ENCODE peak calls at places on chromosome 14, in ten cellular contexts. P is neural crest cell; V is stomach; Q is OCI-LY7; M is activated CD4-positive, alpha-beta T cell treated with anti-CD3 and anti-CD28 coated beads, Interleukin-2, amount 10 ng/mL, durations not matched to agents 7 days and 5 days; T is AG20443; D is kidney; Y is foreskin melanocyte; I is choroid plexus epithelial cell; H is C1 segment of cervical spinal cord. K is an unnamed sample.

GRCh38 chr14:78902010-78902623 is 731.9 kb downstream of the NRXN3 start:
- DNase-seq in D (no peak), Y (peak), P (peak), I (peak), Q (peak), V (peak), H (no peak), M (peak), T (peak), K (peak)

GRCh38 chr14:30223385-30223785 is 295.7 kb upstream of the PRKD1 start:
- DNase-seq in D (peak), H (no peak), Y (no peak), V (peak), Q (no peak), I (peak), T (peak), P (no peak), M (no peak), K (peak)

GRCh38 chr14:68504861-68505260 is 288.0 kb downstream of the ZFP36L1 start:
- DNase-seq in D (no peak), T (no peak), M (no peak), V (no peak), Y (no peak), I (no peak), P (no peak), H (no peak), Q (no peak), K (no peak)

GRCh38 chr14:68442828-68443460 is 349.9 kb downstream of the ZFP36L1 start:
- DNase-seq in Q (no peak), T (peak), V (no peak), D (no peak), Y (peak), H (no peak), P (no peak), M (no peak), I (peak), K (no peak)

GRCh38 chr14:95290769-95291440 is 28.8 kb downstream of the CLMN start:
- DNase-seq in T (no peak), P (no peak), M (no peak), H (peak), Q (peak), D (peak), Y (no peak), I (no peak), V (peak), K (no peak)

GRCh38 chr14:102774391-102775153 is 2.7 kb upstream of the TRAF3 start:
- DNase-seq in M (peak), I (peak), T (peak), P (peak), H (peak), V (peak), Y (peak), Q (peak), D (peak), K (peak)

GRCh38 chr14:30991408-30991807 is 34.0 kb upstream of the AP4S1 start:
- DNase-seq in I (no peak), Q (no peak), D (no peak), M (no peak), Y (no peak), H (no peak), P (no peak), V (no peak), T (no peak), K (no peak)

GRCh38 chr14:49946320-49947141 is 53.6 kb downstream of the ARF6 start:
- DNase-seq in Y (no peak), M (peak), H (peak), T (peak), Q (peak), D (no peak), I (peak), V (peak), P (no peak), K (no peak)

GRCh38 chr14:63890553-63890952 is 37.7 kb downstream of the SYNE2 start:
- DNase-seq in Q (no peak), Y (no peak), I (no peak), P (no peak), D (no peak), V (no peak), H (no peak), M (no peak), T (no peak), K (no peak)

GRCh38 chr14:21109377-21110260 is 8.8 kb downstream of the TMEM253 start:
- DNase-seq in P (no peak), Q (no peak), V (no peak), T (no peak), D (no peak), M (no peak), I (no peak), H (no peak), Y (no peak), K (no peak)

GRCh38 chr14:52400846-52401245 is 86.7 kb downstream of the PTGER2 start:
- DNase-seq in D (no peak), V (no peak), Q (no peak), T (no peak), H (no peak), M (peak), I (no peak), Y (no peak), P (no peak), K (peak)

GRCh38 chr14:61034416-61035100 is 53.5 kb downstream of the SLC38A6 start:
- DNase-seq in I (peak), D (no peak), H (peak), P (no peak), Y (no peak), Q (peak), V (no peak), M (no peak), T (no peak), K (peak)

GRCh38 chr14:68249534-68250517 is 430.2 kb downstream of the RAD51B start:
- DNase-seq in I (peak), Q (no peak), M (no peak), Y (no peak), T (peak), P (no peak), D (no peak), V (no peak), H (no peak), K (no peak)

GRCh38 chr14:94113073-94113472 is 2.5 kb downstream of the IFI27 start:
- DNase-seq in I (no peak), Q (no peak), H (no peak), V (peak), T (no peak), P (no peak), M (no peak), D (no peak), Y (no peak), K (no peak)

GRCh38 chr14:70084226-70084625 is 104.5 kb downstream of the SLC8A3 start:
- DNase-seq in D (no peak), T (no peak), M (no peak), Y (no peak), P (no peak), H (no peak), I (no peak), Q (no peak), V (no peak), K (no peak)

GRCh38 chr14:21267886-21268611 is 1.2 kb downstream of the HNRNPC start:
- DNase-seq in M (no peak), T (no peak), D (no peak), Y (no peak), I (peak), Q (peak), P (no peak), H (no peak), V (no peak), K (no peak)

GRCh38 chr14:49977126-49977841 is 84.4 kb downstream of the ARF6 start:
- DNase-seq in V (no peak), H (no peak), Y (no peak), Q (peak), I (no peak), M (peak), P (no peak), T (no peak), D (no peak), K (no peak)

GRCh38 chr14:74867673-74868072 is 8.3 kb downstream of the PROX2 start:
- DNase-seq in V (no peak), Q (no peak), H (peak), D (no peak), M (peak), Y (peak), P (no peak), I (peak), T (peak), K (no peak)

GRCh38 chr14:69685217-69685616 is 73.8 kb downstream of the SUSD6 start:
- DNase-seq in M (peak), I (no peak), H (no peak), D (no peak), T (no peak), P (no peak), Y (no peak), Q (no peak), V (no peak), K (no peak)

GRCh38 chr14:102394717-102395378 is 32.1 kb downstream of the TECPR2 start:
- DNase-seq in P (no peak), V (no peak), Q (no peak), T (no peak), H (no peak), D (no peak), Y (no peak), M (no peak), I (peak), K (no peak)

GRCh38 chr14:98926151-98926550 is 345.8 kb downstream of the BCL11B start:
- DNase-seq in P (no peak), H (no peak), I (no peak), M (peak), T (no peak), V (no peak), Y (no peak), D (no peak), Q (peak), K (no peak)

GRCh38 chr14:105273062-105273461 is 24.7 kb downstream of the BTBD6 start:
- DNase-seq in I (no peak), D (no peak), V (peak), Q (no peak), Y (no peak), T (no peak), P (no peak), M (no peak), H (no peak), K (no peak)

GRCh38 chr14:58824106-58824505 is 186.3 kb downstream of the DACT1 start:
- DNase-seq in H (no peak), I (no peak), Q (no peak), M (no peak), Y (peak), D (no peak), V (no peak), T (peak), P (no peak), K (no peak)

GRCh38 chr14:64801800-64802199 is 77.9 kb downstream of the SPTB start:
- DNase-seq in Y (no peak), H (peak), I (peak), D (no peak), Q (no peak), V (no peak), T (peak), P (peak), M (no peak), K (no peak)

GRCh38 chr14:64454671-64455070 is 10.6 kb upstream of the AKAP5 start:
- DNase-seq in V (no peak), Q (no peak), M (no peak), I (no peak), T (no peak), H (no peak), D (no peak), P (no peak), Y (no peak), K (no peak)

GRCh38 chr14:80390911-80391310 is 179.6 kb upstream of the DIO2 start:
- DNase-seq in Y (peak), P (no peak), M (no peak), V (no peak), D (no peak), T (no peak), I (peak), H (no peak), Q (no peak), K (no peak)

GRCh38 chr14:64040044-64040443 is 187.2 kb downstream of the SYNE2 start:
- DNase-seq in I (peak), Y (no peak), Q (no peak), D (no peak), V (no peak), P (no peak), T (peak), M (no peak), H (no peak), K (no peak)

GRCh38 chr14:71355324-71356201 is 448.3 kb downstream of the PCNX1 start:
- DNase-seq in H (peak), T (peak), P (no peak), V (peak), Y (peak), Q (no peak), D (no peak), M (no peak), I (peak), K (no peak)

GRCh38 chr14:92520102-92520651 is 6.6 kb downstream of the RIN3 start:
- DNase-seq in T (no peak), M (no peak), D (no peak), H (no peak), Y (no peak), I (no peak), Q (no peak), V (no peak), P (no peak), K (no peak)

GRCh38 chr14:53027031-53027430 is 76.2 kb upstream of the FERMT2 start:
- DNase-seq in Y (no peak), V (no peak), D (no peak), M (no peak), H (no peak), Q (no peak), P (no peak), I (no peak), T (no peak), K (no peak)

GRCh38 chr14:35669782-35670181 is 135.8 kb downstream of the INSM2 start:
- DNase-seq in I (peak), H (no peak), T (no peak), D (no peak), Q (no peak), M (no peak), Y (no peak), P (no peak), V (no peak), K (no peak)

GRCh38 chr14:104424406-104425072 is 155.0 kb upstream of the C14orf180 start:
- DNase-seq in H (no peak), D (no peak), Y (no peak), T (peak), M (peak), Q (no peak), V (peak), P (no peak), I (no peak), K (no peak)

GRCh38 chr14:31337331-31337730 is 83.0 kb downstream of the HEATR5A start:
- DNase-seq in D (no peak), V (no peak), Y (no peak), H (no peak), T (no peak), P (no peak), M (no peak), I (no peak), Q (no peak), K (no peak)

GRCh38 chr14:50955373-50956043 is 11.2 kb upstream of the PYGL start:
- DNase-seq in Q (peak), M (no peak), H (no peak), Y (peak), T (peak), D (peak), P (no peak), I (peak), V (no peak), K (no peak)

GRCh38 chr14:75393794-75394193 is 34.0 kb upstream of the JDP2 start:
- DNase-seq in M (no peak), D (no peak), V (no peak), Y (no peak), T (no peak), Q (no peak), I (no peak), H (no peak), P (no peak), K (no peak)

GRCh38 chr14:86115972-86116371 is 586.0 kb downstream of the FLRT2 start:
- DNase-seq in M (no peak), I (no peak), Q (no peak), D (no peak), T (no peak), P (no peak), H (no peak), V (no peak), Y (no peak), K (no peak)